ENCODE peak calls at places on chromosomes 13 and 19, in nine cellular contexts. I is endothelial cell of umbilical vein, W is uterus, X is heart left ventricle, H is body of pancreas, Q is lower leg skin, Z is GM12892, V is HCT116, M is right lobe of liver. Y is an unnamed sample.

GRCh38 chr13:106390360-106390759 is 145.1 kb downstream of the EFNB2 start:
- DNase-seq in V (no peak), Z (no peak), M (no peak), W (no peak), H (no peak), Q (no peak), I (peak), X (no peak), Y (no peak)

GRCh38 chr13:52024481-52024880 is at the start of gene UTP14C:
- DNase-seq in X (no peak), Z (no peak), Q (no peak), I (no peak), V (no peak), M (no peak), H (no peak), W (no peak), Y (no peak)

GRCh38 chr13:77002590-77003190 is 10.8 kb downstream of the CLN5 start:
- DNase-seq in X (no peak), V (peak), Z (no peak), W (no peak), Q (no peak), M (no peak), I (peak), H (no peak), Y (no peak)

GRCh38 chr19:19654441-19654840 is 9.0 kb downstream of the ATP13A1 start:
- DNase-seq in Z (no peak), Q (no peak), H (no peak), M (no peak), W (no peak), I (no peak), X (no peak), V (no peak), Y (peak)

GRCh38 chr13:33639640-33640080 is 178.3 kb upstream of the RFC3 start:
- DNase-seq in M (no peak), Z (no peak), X (no peak), H (no peak), V (no peak), Q (no peak), I (no peak), W (no peak), Y (no peak)

GRCh38 chr19:2495130-2495641 is 19.3 kb downstream of the GADD45B start:
- DNase-seq in I (peak), Q (peak), X (peak), M (peak), V (no peak), Z (peak), W (peak), H (peak), Y (no peak)

GRCh38 chr19:750640-751423 is at the start of gene MISP:
- DNase-seq in I (no peak), X (no peak), Q (no peak), M (no peak), H (peak), Z (no peak), V (no peak), W (no peak), Y (no peak)

GRCh38 chr13:113902956-113903355 is 39.1 kb upstream of the GAS6 start:
- DNase-seq in X (no peak), W (no peak), V (no peak), M (no peak), Q (peak), I (no peak), Z (no peak), H (no peak), Y (no peak)

GRCh38 chr13:30880756-30881155 is 25.3 kb upstream of the MEDAG start:
- DNase-seq in X (peak), H (no peak), W (no peak), V (no peak), Q (peak), I (peak), Z (no peak), M (no peak), Y (no peak)

GRCh38 chr13:24007979-24008620 is 110.8 kb upstream of the C1QTNF9B start:
- DNase-seq in H (no peak), Z (no peak), V (no peak), W (no peak), Q (no peak), X (no peak), I (no peak), M (no peak), Y (no peak)

GRCh38 chr13:102707465-102707864 is 12.6 kb upstream of the METTL21C start:
- DNase-seq in Z (no peak), V (no peak), X (no peak), Q (no peak), M (no peak), H (no peak), W (no peak), I (peak), Y (no peak)

GRCh38 chr19:40136818-40137217 is 46.1 kb upstream of the ZNF780A start:
- DNase-seq in Z (no peak), M (no peak), V (no peak), I (no peak), X (no peak), W (no peak), H (no peak), Q (no peak), Y (no peak)

GRCh38 chr19:40141546-40141945 is 49.7 kb upstream of the MAP3K10 start:
- DNase-seq in Q (no peak), V (no peak), H (peak), Z (no peak), W (no peak), M (no peak), I (no peak), X (no peak), Y (no peak)

GRCh38 chr19:40143612-40144011 is 47.6 kb upstream of the MAP3K10 start:
- DNase-seq in Q (no peak), Z (no peak), X (no peak), V (no peak), M (no peak), H (no peak), W (no peak), I (no peak), Y (no peak)

GRCh38 chr19:40144151-40144550 is 47.1 kb upstream of the MAP3K10 start:
- DNase-seq in W (no peak), Z (no peak), M (no peak), V (no peak), H (no peak), I (no peak), Q (no peak), X (no peak), Y (no peak)

DNA sequence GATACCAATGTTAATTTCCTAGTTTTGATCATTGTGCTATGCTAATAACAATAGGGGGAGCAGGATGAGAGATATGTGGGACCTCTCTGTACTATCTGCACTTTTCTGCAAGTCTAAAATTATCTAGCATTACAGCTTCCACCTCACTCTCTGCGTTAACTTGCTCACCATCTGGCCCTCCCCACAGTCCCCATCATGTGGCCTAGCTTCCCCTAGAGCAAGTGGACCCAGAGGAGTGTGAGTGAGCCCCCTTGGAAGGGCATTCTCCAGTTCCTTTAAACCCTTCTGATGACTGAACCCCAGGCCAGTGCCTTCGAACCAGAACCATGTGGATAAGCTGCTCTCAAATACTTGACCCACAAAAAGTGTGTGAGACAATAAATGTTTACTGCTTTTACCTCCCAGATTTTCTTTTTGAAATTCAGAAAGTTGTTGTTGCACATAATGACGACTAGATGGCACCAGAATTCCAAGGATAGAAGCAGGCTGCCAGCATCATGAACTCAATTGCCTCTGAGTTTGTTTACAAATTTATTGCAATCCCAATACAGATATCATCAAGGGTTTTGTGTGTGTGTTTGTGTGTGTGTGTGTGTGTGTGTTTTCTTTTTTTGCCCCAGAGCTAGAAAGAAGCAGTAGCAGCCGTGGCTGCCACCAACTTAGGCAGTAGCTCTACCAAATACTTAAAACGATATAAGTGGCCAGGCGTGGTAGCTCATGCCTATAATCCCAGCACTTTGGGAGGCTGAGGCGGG is 49.0 kb upstream of the ZNF780A start:
- DNase-seq in V (peak), Z (no peak), I (peak), H (no peak), X (no peak), M (no peak), W (no peak), Q (no peak), Y (no peak)
- TF ChIP-seq POLR2A in V (no peak), Z (no peak), I (no peak), H (no peak), X (no peak), M (no peak), W (no peak), Q (no peak), Y (no peak)

GRCh38 chr19:23560051-23560450 is 127.0 kb downstream of the ZNF675 start:
- DNase-seq in M (no peak), Q (no peak), W (no peak), I (no peak), H (no peak), V (no peak), X (no peak), Z (no peak), Y (no peak)
- TF ChIP-seq POLR2A in M (no peak), Q (no peak), W (no peak), I (no peak), H (no peak), V (no peak), X (no peak), Z (no peak), Y (no peak)

GRCh38 chr19:50664204-50664603 is 15.0 kb downstream of the C19orf81 start:
- DNase-seq in Q (no peak), Z (no peak), I (no peak), X (no peak), M (no peak), V (no peak), H (no peak), W (no peak), Y (no peak)

GRCh38 chr19:50661675-50662441 is 12.6 kb downstream of the C19orf81 start:
- DNase-seq in I (no peak), M (no peak), Z (no peak), Q (no peak), X (no peak), W (no peak), V (no peak), H (no peak), Y (no peak)

GRCh38 chr19:50661087-50661486 is 11.8 kb downstream of the C19orf81 start:
- DNase-seq in I (no peak), W (no peak), Q (no peak), X (no peak), M (no peak), H (no peak), V (no peak), Z (no peak), Y (no peak)

GRCh38 chr19:50663280-50663790 is 14.1 kb downstream of the C19orf81 start:
- DNase-seq in W (no peak), X (no peak), V (no peak), Q (no peak), H (no peak), I (no peak), M (no peak), Z (no peak), Y (no peak)

GRCh38 chr19:50662442-50663279 is 13.4 kb downstream of the C19orf81 start:
- DNase-seq in Z (no peak), Q (no peak), M (no peak), H (no peak), V (no peak), I (no peak), X (no peak), W (no peak), Y (no peak)
- TF ChIP-seq POLR2A in Z (no peak), Q (no peak), M (no peak), H (no peak), V (no peak), I (no peak), X (no peak), W (no peak), Y (no peak)

GRCh38 chr19:37716140-37716539 is 3.4 kb downstream of the ZNF607 start:
- DNase-seq in M (no peak), H (no peak), I (no peak), V (no peak), Q (no peak), X (no peak), Z (no peak), W (no peak), Y (no peak)

GRCh38 chr19:37718357-37718756 is 1.2 kb downstream of the ZNF607 start:
- DNase-seq in Q (no peak), Z (no peak), M (no peak), I (no peak), V (no peak), W (no peak), X (no peak), H (peak), Y (no peak)

GRCh38 chr19:37725181-37725580 is 5.6 kb upstream of the ZNF607 start:
- DNase-seq in Q (no peak), X (no peak), I (no peak), W (no peak), H (peak), V (no peak), Z (no peak), M (no peak), Y (no peak)

GRCh38 chr19:37719111-37719926 is at the start of gene ZNF607:
- DNase-seq in M (peak), X (peak), Z (peak), W (peak), H (peak), Q (peak), I (peak), V (peak), Y (peak)

DNA sequence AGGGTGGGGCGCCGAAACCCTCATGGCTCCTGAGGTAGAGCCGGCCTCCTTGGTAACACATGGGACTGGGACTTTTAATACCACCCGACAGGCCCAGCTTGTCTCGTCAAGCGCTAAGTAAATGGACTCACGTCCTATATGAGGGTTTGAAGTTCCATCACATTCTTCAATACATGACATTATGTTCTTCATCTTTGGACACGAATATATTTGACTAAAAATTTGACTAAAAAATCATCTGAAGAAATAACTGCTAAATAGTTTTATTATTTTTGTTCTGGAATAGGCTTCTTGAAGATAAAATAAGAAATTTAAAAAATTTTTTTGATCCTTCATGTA is 335 bp upstream of the ZNF607 start:
- DNase-seq in Q (no peak), X (no peak), W (no peak), M (no peak), V (no peak), I (no peak), Z (no peak), H (no peak), Y (no peak)
- TF ChIP-seq POLR2A in Q (no peak), X (no peak), W (no peak), M (no peak), V (no peak), I (no peak), Z (no peak), H (no peak), Y (no peak)

GRCh38 chr19:46608581-46609345 is 7.6 kb downstream of the CALM3 start:
- DNase-seq in H (no peak), Z (no peak), V (no peak), X (peak), M (no peak), W (no peak), Q (peak), I (no peak), Y (no peak)

GRCh38 chr19:46611791-46612190 is 10.7 kb downstream of the CALM3 start:
- DNase-seq in V (no peak), M (no peak), X (peak), H (peak), W (peak), Q (no peak), Z (no peak), I (no peak), Y (peak)

GRCh38 chr19:46609511-46610412 is 8.6 kb downstream of the CALM3 start:
- DNase-seq in M (no peak), X (peak), Z (no peak), Q (peak), V (no peak), W (no peak), H (peak), I (no peak), Y (no peak)

GRCh38 chr19:46610413-46610775 is 9.3 kb downstream of the CALM3 start:
- DNase-seq in Q (no peak), H (peak), I (no peak), Z (no peak), M (no peak), V (no peak), X (peak), W (no peak), Y (no peak)

DNA sequence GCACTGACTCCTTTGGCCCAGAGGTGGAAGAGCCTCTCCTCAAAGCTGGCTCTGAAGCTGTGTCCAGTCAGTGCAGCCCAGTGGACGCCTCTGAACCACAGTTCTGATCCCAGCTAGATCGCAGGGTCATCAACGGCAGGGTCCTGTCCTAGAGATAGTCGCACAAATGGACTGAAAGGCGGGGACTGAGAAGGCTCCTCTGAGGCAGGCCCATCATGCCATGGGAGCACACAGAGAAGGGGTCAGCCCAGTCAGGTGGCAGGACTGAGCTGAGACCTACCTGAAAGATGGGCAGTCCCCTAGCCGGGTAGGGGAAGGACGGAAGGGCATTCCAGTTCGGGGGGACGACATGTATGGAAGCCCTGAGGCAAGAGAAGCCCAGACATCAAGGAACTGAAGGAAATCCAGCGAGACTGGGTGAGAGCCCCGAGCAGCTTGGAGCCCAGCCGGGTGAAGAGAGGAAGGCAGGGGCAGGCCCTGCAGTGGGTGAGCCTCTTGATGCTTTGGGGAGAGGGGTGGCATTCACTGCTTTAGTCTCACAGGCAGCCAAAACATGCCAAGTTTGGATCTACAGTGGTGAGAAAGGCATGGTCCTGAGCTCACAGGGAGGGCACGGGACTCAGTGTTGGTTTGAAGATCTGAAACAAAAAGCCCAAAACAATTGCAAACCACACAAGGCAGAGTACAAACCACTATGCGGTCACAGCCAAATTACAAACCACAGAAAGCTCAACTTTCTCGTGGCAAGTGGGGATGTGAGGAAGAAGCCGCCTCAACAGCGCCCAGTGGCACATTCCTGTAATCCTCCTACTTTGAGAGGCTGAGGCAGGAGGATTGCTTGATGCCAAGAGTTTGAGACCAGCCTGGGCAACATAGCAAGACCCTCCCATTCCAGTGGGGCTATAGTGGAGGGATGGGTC is 10.0 kb downstream of the CALM3 start:
- DNase-seq in X (peak), M (no peak), I (no peak), H (peak), W (no peak), Z (no peak), V (no peak), Q (peak), Y (peak)
- TF ChIP-seq POLR2A in X (no peak), M (no peak), I (no peak), H (no peak), W (no peak), Z (peak), V (no peak), Q (no peak), Y (peak)

GRCh38 chr19:32294871-32295438 is 50.5 kb upstream of the ZNF507 start:
- DNase-seq in I (no peak), M (no peak), W (no peak), Q (no peak), X (no peak), H (no peak), Z (no peak), V (no peak), Y (no peak)
- TF ChIP-seq POLR2A in I (no peak), M (no peak), W (no peak), Q (no peak), X (no peak), H (no peak), Z (no peak), V (no peak), Y (no peak)

GRCh38 chr19:42270346-42271044 is 1.4 kb downstream of the CIC start:
- DNase-seq in Q (no peak), I (peak), M (peak), H (peak), V (no peak), X (no peak), W (peak), Z (peak), Y (no peak)
- TF ChIP-seq POLR2A in Q (no peak), I (peak), M (peak), H (peak), V (no peak), X (no peak), W (no peak), Z (peak), Y (peak)

GRCh38 chr13:44106231-44107152 is 226.8 kb downstream of the LACC1 start:
- DNase-seq in V (no peak), X (peak), Q (no peak), Z (no peak), H (no peak), M (no peak), I (no peak), W (peak), Y (no peak)

GRCh38 chr13:44109986-44110640 is 230.4 kb downstream of the LACC1 start:
- DNase-seq in X (no peak), Z (no peak), V (no peak), M (peak), Q (no peak), H (no peak), I (no peak), W (no peak), Y (no peak)

GRCh38 chr13:44104969-44105368 is 225.3 kb downstream of the LACC1 start:
- DNase-seq in V (no peak), W (no peak), I (no peak), M (no peak), X (no peak), Z (no peak), H (no peak), Q (no peak), Y (no peak)

GRCh38 chr13:44108345-44108858 is 228.7 kb downstream of the LACC1 start:
- DNase-seq in H (peak), Q (no peak), W (peak), I (peak), V (no peak), M (peak), Z (no peak), X (peak), Y (no peak)

DNA sequence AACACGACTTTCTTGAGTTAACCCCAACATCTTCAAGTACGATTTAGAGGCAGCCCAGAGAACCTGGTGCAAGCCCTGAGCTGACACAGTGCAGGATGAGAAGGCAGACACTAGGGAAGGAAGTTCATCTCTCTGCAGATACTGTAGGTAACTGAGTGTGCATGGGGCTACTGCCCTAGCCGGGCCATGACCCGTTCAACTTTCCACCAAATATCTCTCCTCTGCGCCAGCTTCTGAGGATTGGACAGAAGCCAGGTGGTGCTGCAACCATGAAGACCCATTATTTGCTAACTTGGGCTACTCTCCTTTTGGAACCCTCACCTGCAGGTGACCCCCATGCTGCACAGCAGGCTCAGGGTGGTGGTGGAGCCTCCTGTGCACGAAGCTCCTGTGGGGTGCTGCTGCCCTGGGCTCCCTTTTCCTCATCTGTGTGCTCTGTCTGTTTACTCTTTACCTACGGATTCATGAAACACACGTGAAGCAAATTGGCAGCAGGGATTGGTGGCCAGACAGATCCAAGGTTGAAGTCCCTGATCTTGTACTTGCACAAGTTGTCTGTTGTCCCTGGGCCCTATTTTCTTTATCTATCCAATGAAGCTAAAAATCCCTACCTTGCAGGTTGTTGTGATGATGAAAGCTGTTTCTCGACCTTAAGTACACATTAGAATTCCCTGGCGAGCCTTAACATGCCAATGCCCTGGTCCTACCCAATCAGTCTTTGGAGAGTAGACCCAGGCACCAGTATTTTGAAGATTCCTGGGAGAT is 227.8 kb downstream of the LACC1 start:
- DNase-seq in W (no peak), H (no peak), I (no peak), M (peak), Q (no peak), V (no peak), Z (no peak), X (no peak), Y (no peak)
- TF ChIP-seq POLR2A in W (no peak), H (no peak), I (no peak), M (no peak), Q (no peak), V (no peak), Z (no peak), X (no peak), Y (no peak)

GRCh38 chr19:54114340-54114826 is 1.1 kb downstream of the TFPT start:
- DNase-seq in W (no peak), M (peak), Q (no peak), X (peak), Z (no peak), H (peak), V (no peak), I (peak), Y (no peak)
- TF ChIP-seq POLR2A in W (no peak), M (no peak), Q (no peak), X (no peak), Z (peak), H (no peak), V (no peak), I (peak), Y (no peak)

Y was measured in GM12891.